ENCODE peak calls at places on chromosomes 11 and 22, in seven cellular contexts. One of them, this sample, is unnamed.

GRCh38 chr11:69381681-69382130 is 87.8 kb downstream of the MYEOV start:
- DNase-seq in heart right ventricle: no peak
- DNase-seq in neural progenitor cell: no peak
- DNase-seq in epithelial cell of esophagus: no peak
- DNase-seq in choroid plexus epithelial cell: no peak
- DNase-seq in PC-3: no peak
- DNase-seq in mesothelial cell of epicardium: no peak
- DNase-seq in this sample: no peak

GRCh38 chr11:118928108-118928869 is 2.6 kb upstream of the BCL9L start:
- DNase-seq in heart right ventricle: peak
- DNase-seq in PC-3: peak
- DNase-seq in epithelial cell of esophagus: peak
- DNase-seq in choroid plexus epithelial cell: peak
- DNase-seq in mesothelial cell of epicardium: peak
- DNase-seq in neural progenitor cell: peak
- DNase-seq in this sample: peak

GRCh38 chr11:114176321-114176720 is 116.8 kb downstream of the ZBTB16 start:
- DNase-seq in epithelial cell of esophagus: no peak
- DNase-seq in heart right ventricle: no peak
- DNase-seq in PC-3: no peak
- DNase-seq in choroid plexus epithelial cell: no peak
- DNase-seq in mesothelial cell of epicardium: no peak
- DNase-seq in neural progenitor cell: no peak
- DNase-seq in this sample: no peak

GRCh38 chr11:15146271-15147003 is 31.7 kb downstream of the INSC start:
- DNase-seq in heart right ventricle: no peak
- DNase-seq in PC-3: no peak
- DNase-seq in choroid plexus epithelial cell: peak
- DNase-seq in neural progenitor cell: no peak
- DNase-seq in mesothelial cell of epicardium: no peak
- DNase-seq in epithelial cell of esophagus: peak
- DNase-seq in this sample: no peak

GRCh38 chr11:40186401-40187091 is 1272.9 kb downstream of the LRRC4C start:
- DNase-seq in PC-3: no peak
- DNase-seq in mesothelial cell of epicardium: no peak
- DNase-seq in epithelial cell of esophagus: peak
- DNase-seq in neural progenitor cell: peak
- DNase-seq in choroid plexus epithelial cell: no peak
- DNase-seq in heart right ventricle: no peak
- DNase-seq in this sample: no peak

GRCh38 chr22:22394589-22394988 is 114.0 kb downstream of the ZNF280B start:
- DNase-seq in epithelial cell of esophagus: no peak
- DNase-seq in neural progenitor cell: no peak
- DNase-seq in choroid plexus epithelial cell: no peak
- DNase-seq in mesothelial cell of epicardium: no peak
- DNase-seq in heart right ventricle: no peak
- DNase-seq in PC-3: no peak
- DNase-seq in this sample: no peak

GRCh38 chr11:26677566-26677965 is 44.3 kb downstream of the SLC5A12 start:
- DNase-seq in neural progenitor cell: no peak
- DNase-seq in choroid plexus epithelial cell: no peak
- DNase-seq in PC-3: peak
- DNase-seq in epithelial cell of esophagus: peak
- DNase-seq in mesothelial cell of epicardium: no peak
- DNase-seq in heart right ventricle: no peak
- DNase-seq in this sample: no peak

GRCh38 chr11:14386895-14387480 is 28.0 kb upstream of the RRAS2 start:
- DNase-seq in epithelial cell of esophagus: no peak
- DNase-seq in neural progenitor cell: peak
- DNase-seq in mesothelial cell of epicardium: no peak
- DNase-seq in heart right ventricle: peak
- DNase-seq in PC-3: no peak
- DNase-seq in choroid plexus epithelial cell: peak
- DNase-seq in this sample: no peak

GRCh38 chr11:312092-312816 is 1.6 kb upstream of the IFITM1 start:
- DNase-seq in choroid plexus epithelial cell: peak
- DNase-seq in epithelial cell of esophagus: no peak
- DNase-seq in PC-3: no peak
- DNase-seq in heart right ventricle: no peak
- DNase-seq in mesothelial cell of epicardium: no peak
- DNase-seq in neural progenitor cell: no peak
- DNase-seq in this sample: no peak

GRCh38 chr11:40679276-40679675 is 780.2 kb downstream of the LRRC4C start:
- DNase-seq in heart right ventricle: no peak
- DNase-seq in neural progenitor cell: peak
- DNase-seq in choroid plexus epithelial cell: no peak
- DNase-seq in mesothelial cell of epicardium: no peak
- DNase-seq in PC-3: no peak
- DNase-seq in epithelial cell of esophagus: no peak
- DNase-seq in this sample: no peak

GRCh38 chr11:48107188-48107704 is 109.4 kb upstream of the OR4B1 start:
- DNase-seq in mesothelial cell of epicardium: no peak
- DNase-seq in PC-3: peak
- DNase-seq in heart right ventricle: no peak
- DNase-seq in neural progenitor cell: no peak
- DNase-seq in choroid plexus epithelial cell: no peak
- DNase-seq in epithelial cell of esophagus: peak
- DNase-seq in this sample: no peak

GRCh38 chr11:69434341-69434960 is 47.0 kb upstream of the LINC01488 start:
- DNase-seq in epithelial cell of esophagus: no peak
- DNase-seq in PC-3: no peak
- DNase-seq in choroid plexus epithelial cell: no peak
- DNase-seq in mesothelial cell of epicardium: no peak
- DNase-seq in heart right ventricle: no peak
- DNase-seq in neural progenitor cell: peak
- DNase-seq in this sample: no peak

GRCh38 chr22:28769394-28770085 is 3.0 kb upstream of the CCDC117 start:
- DNase-seq in mesothelial cell of epicardium: no peak
- DNase-seq in choroid plexus epithelial cell: no peak
- DNase-seq in heart right ventricle: no peak
- DNase-seq in neural progenitor cell: no peak
- DNase-seq in epithelial cell of esophagus: no peak
- DNase-seq in PC-3: no peak
- DNase-seq in this sample: no peak

GRCh38 chr22:28773461-28773867 is 969 bp downstream of the CCDC117 start:
- DNase-seq in PC-3: no peak
- DNase-seq in heart right ventricle: no peak
- DNase-seq in choroid plexus epithelial cell: peak
- DNase-seq in mesothelial cell of epicardium: no peak
- DNase-seq in neural progenitor cell: no peak
- DNase-seq in epithelial cell of esophagus: peak
- DNase-seq in this sample: no peak

GRCh38 chr22:28774378-28774777 is 1.9 kb downstream of the CCDC117 start:
- DNase-seq in heart right ventricle: no peak
- DNase-seq in epithelial cell of esophagus: no peak
- DNase-seq in mesothelial cell of epicardium: no peak
- DNase-seq in choroid plexus epithelial cell: no peak
- DNase-seq in neural progenitor cell: no peak
- DNase-seq in PC-3: no peak
- DNase-seq in this sample: no peak

GRCh38 chr22:28771195-28771791 is 1.2 kb upstream of the CCDC117 start:
- DNase-seq in heart right ventricle: no peak
- DNase-seq in PC-3: no peak
- DNase-seq in choroid plexus epithelial cell: no peak
- DNase-seq in mesothelial cell of epicardium: no peak
- DNase-seq in epithelial cell of esophagus: peak
- DNase-seq in neural progenitor cell: no peak
- DNase-seq in this sample: no peak

DNA sequence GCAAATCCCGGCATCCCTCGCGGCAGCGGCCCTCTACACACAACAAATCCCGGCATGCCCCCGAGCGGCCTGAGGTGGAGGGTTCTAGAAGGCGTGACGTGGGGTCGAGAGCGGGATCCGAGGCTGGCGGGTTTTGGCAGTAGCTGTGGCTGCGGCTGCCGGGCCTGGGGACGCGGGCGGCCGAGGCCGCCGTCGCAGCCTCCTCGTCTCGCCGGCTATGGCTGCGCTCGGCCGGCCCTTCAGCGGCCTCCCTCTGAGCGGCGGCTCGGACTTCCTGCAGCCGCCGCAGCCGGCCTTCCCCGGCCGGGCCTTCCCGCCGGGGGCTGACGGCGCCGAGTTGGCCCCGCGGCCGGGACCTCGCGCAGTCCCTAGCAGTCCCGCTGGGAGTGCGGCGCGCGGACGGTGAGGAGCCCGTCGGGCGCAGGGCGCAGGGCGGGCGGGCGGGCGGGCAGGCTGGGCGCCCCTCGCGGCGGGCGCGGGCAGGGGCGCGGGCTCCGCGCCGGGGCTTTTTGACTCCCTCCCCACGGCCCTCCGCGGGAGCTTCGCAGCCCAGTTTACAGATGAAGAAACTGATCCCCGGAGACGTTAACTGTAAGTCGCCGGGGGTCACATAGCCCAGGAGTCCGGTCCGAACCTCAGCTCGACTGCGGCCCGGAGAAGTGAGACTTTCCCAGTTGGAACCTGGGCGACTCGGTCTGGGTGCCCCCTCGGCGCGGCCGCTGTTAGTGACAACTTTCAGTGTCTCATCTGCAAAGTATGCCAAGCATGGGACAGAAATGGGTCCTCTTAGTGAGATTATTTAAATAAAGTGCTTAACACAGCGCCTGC is at the start of gene CCDC117:
- DNase-seq in heart right ventricle: peak
- DNase-seq in choroid plexus epithelial cell: peak
- DNase-seq in mesothelial cell of epicardium: peak
- DNase-seq in epithelial cell of esophagus: peak
- DNase-seq in neural progenitor cell: peak
- DNase-seq in PC-3: peak
- DNase-seq in this sample: peak
- TF ChIP-seq CTCF in heart right ventricle: peak
- TF ChIP-seq CTCF in choroid plexus epithelial cell: no peak
- TF ChIP-seq CTCF in mesothelial cell of epicardium: no peak
- TF ChIP-seq CTCF in epithelial cell of esophagus: no peak
- TF ChIP-seq CTCF in neural progenitor cell: peak
- TF ChIP-seq CTCF in PC-3: no peak
- TF ChIP-seq CTCF in this sample: peak

DNA sequence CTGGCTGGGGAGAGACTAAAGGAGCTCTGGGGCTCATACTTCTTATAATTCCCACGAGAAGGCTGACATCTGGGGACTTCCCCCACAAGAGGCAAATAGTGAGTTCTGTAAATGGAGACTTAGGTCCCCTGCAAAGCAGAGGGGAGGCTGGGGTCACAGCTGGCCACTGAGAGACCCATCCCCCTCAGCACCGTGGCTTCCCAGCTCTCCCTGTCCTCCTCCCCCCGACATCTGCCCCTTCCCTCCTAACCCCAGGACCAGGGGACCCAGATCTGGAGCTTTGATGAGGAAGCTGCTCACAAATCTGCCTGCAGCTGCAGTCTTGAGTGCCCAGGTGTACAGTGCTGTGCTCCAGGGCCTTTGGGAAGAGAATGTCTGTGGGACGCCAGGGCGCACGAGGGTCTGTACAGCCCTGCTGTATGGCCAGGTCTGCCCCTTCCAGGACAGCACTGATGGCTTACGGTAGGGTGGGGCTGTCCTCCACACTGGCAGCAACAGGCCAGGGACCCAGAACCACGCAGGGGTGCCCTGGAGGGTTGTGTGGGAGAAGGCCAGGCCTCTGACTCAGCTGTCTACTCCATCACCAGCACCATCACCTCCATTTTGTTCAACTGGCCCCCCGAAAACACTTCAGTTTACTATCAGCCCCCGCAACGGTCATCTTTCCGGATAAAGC is 1.1 kb downstream of the RGL4 start:
- DNase-seq in choroid plexus epithelial cell: no peak
- DNase-seq in neural progenitor cell: no peak
- DNase-seq in heart right ventricle: no peak
- DNase-seq in mesothelial cell of epicardium: no peak
- DNase-seq in PC-3: no peak
- DNase-seq in epithelial cell of esophagus: no peak
- DNase-seq in this sample: no peak
- TF ChIP-seq CTCF in choroid plexus epithelial cell: no peak
- TF ChIP-seq CTCF in neural progenitor cell: no peak
- TF ChIP-seq CTCF in heart right ventricle: no peak
- TF ChIP-seq CTCF in mesothelial cell of epicardium: no peak
- TF ChIP-seq CTCF in PC-3: no peak
- TF ChIP-seq CTCF in epithelial cell of esophagus: no peak
- TF ChIP-seq CTCF in this sample: no peak

GRCh38 chr11:66267379-66268209 is 845 bp upstream of the RAB1B start:
- DNase-seq in heart right ventricle: peak
- DNase-seq in PC-3: peak
- DNase-seq in choroid plexus epithelial cell: peak
- DNase-seq in epithelial cell of esophagus: peak
- DNase-seq in mesothelial cell of epicardium: peak
- DNase-seq in neural progenitor cell: peak
- DNase-seq in this sample: peak

GRCh38 chr11:66267039-66267378 is 1.4 kb upstream of the RAB1B start:
- DNase-seq in neural progenitor cell: no peak
- DNase-seq in epithelial cell of esophagus: no peak
- DNase-seq in choroid plexus epithelial cell: no peak
- DNase-seq in PC-3: no peak
- DNase-seq in mesothelial cell of epicardium: no peak
- DNase-seq in heart right ventricle: no peak
- DNase-seq in this sample: no peak

GRCh38 chr11:66271816-66272215 is 3.4 kb downstream of the RAB1B start:
- DNase-seq in epithelial cell of esophagus: no peak
- DNase-seq in PC-3: no peak
- DNase-seq in choroid plexus epithelial cell: no peak
- DNase-seq in neural progenitor cell: no peak
- DNase-seq in heart right ventricle: no peak
- DNase-seq in mesothelial cell of epicardium: no peak
- DNase-seq in this sample: no peak

GRCh38 chr11:66268210-66268952 is at the start of gene RAB1B:
- DNase-seq in choroid plexus epithelial cell: peak
- DNase-seq in heart right ventricle: peak
- DNase-seq in PC-3: peak
- DNase-seq in mesothelial cell of epicardium: peak
- DNase-seq in epithelial cell of esophagus: peak
- DNase-seq in neural progenitor cell: peak
- DNase-seq in this sample: peak

GRCh38 chr11:66268953-66269906 is 791 bp downstream of the RAB1B start:
- DNase-seq in heart right ventricle: no peak
- DNase-seq in choroid plexus epithelial cell: peak
- DNase-seq in neural progenitor cell: peak
- DNase-seq in epithelial cell of esophagus: no peak
- DNase-seq in PC-3: peak
- DNase-seq in mesothelial cell of epicardium: no peak
- DNase-seq in this sample: no peak
- TF ChIP-seq CTCF in heart right ventricle: peak
- TF ChIP-seq CTCF in choroid plexus epithelial cell: peak
- TF ChIP-seq CTCF in neural progenitor cell: peak
- TF ChIP-seq CTCF in epithelial cell of esophagus: peak
- TF ChIP-seq CTCF in PC-3: peak
- TF ChIP-seq CTCF in mesothelial cell of epicardium: no peak
- TF ChIP-seq CTCF in this sample: no peak

DNA sequence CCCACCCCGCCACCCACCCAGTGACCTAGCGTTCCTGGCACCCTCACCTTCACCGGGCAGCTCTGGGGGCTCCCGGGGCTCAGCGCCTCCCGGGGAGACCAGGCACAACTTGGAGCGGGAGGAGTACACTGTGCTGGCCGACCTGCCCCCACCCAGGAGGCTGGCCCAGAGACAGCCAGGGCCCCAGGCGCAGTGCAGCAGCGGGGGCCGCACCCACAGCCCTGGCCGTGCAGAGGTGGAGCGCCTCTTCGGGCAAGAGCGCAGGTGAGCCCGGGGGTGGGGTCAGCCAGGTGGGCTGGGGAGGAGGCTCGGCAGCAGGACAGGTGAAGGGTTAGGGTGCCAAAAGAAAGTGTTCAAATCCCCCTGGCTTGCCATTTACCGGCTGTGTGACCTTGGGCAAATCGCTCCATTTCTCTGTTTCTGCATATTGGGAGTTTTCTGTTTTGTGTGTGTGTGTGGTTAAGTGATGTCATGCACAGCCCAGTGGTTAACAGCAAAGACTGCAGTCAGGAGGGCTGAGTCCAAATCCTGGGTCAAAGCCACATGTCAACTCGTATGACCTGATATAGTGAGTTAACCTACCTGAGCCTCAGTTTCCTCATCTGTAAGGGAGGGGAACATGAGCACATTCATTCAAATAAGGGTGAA is 29.5 kb downstream of the TRIOBP start:
- DNase-seq in mesothelial cell of epicardium: no peak
- DNase-seq in PC-3: no peak
- DNase-seq in neural progenitor cell: no peak
- DNase-seq in epithelial cell of esophagus: peak
- DNase-seq in heart right ventricle: no peak
- DNase-seq in choroid plexus epithelial cell: peak
- DNase-seq in this sample: no peak
- TF ChIP-seq CTCF in mesothelial cell of epicardium: no peak
- TF ChIP-seq CTCF in PC-3: peak
- TF ChIP-seq CTCF in neural progenitor cell: no peak
- TF ChIP-seq CTCF in epithelial cell of esophagus: no peak
- TF ChIP-seq CTCF in heart right ventricle: peak
- TF ChIP-seq CTCF in choroid plexus epithelial cell: peak
- TF ChIP-seq CTCF in this sample: no peak

This sample was measured in uterus.